ENCODE peak calls at places on chromosomes 3 and 15, in five cellular contexts. L, G, Y, Z and O are unnamed samples.

GRCh38 chr3:55636300-55637195 is 149.4 kb upstream of the WNT5A start:
- DNase-seq in Z (no peak), Y (no peak), L (no peak), G (no peak), O (no peak)

GRCh38 chr3:37492977-37493471 is 318.6 kb upstream of the LRRFIP2 start:
- DNase-seq in G (no peak), Y (no peak), Z (no peak), L (no peak), O (no peak)

GRCh38 chr15:99052205-99052604 is 44.6 kb upstream of the PGPEP1L start:
- DNase-seq in L (no peak), Y (no peak), Z (no peak), G (no peak), O (no peak)

GRCh38 chr3:172003146-172003545 is 36.2 kb upstream of the FNDC3B start:
- DNase-seq in Y (no peak), L (no peak), G (no peak), Z (no peak), O (no peak)

GRCh38 chr15:66700412-66700801 is 1.6 kb upstream of the SMAD6 start:
- DNase-seq in Y (no peak), L (no peak), G (no peak), Z (no peak), O (no peak)

GRCh38 chr3:115148142-115148790 is 1.2 kb upstream of the ZBTB20 start:
- DNase-seq in Y (no peak), L (no peak), Z (no peak), G (no peak), O (no peak)

GRCh38 chr15:83947156-83947555 is 288.4 kb upstream of the GOLGA6L4 start:
- DNase-seq in L (no peak), G (no peak), Y (no peak), Z (no peak), O (no peak)

GRCh38 chr3:52527732-52528595 is 5.7 kb downstream of the NT5DC2 start:
- DNase-seq in Z (peak; percentile 58), G (no peak), Y (no peak), L (no peak), O (no peak)

GRCh38 chr15:31977812-31978662 is 52.3 kb upstream of the CHRNA7 start:
- DNase-seq in Y (peak; percentile 71), L (peak; percentile 32), Z (no peak), G (peak; percentile 45), O (peak; percentile 31)

GRCh38 chr3:67312205-67312604 is 314.1 kb downstream of the KBTBD8 start:
- DNase-seq in L (no peak), Z (no peak), Y (no peak), G (no peak), O (no peak)

GRCh38 chr3:72165337-72165736 is 380.4 kb upstream of the PROK2 start:
- DNase-seq in Y (no peak), L (no peak), G (no peak), Z (no peak), O (no peak)

GRCh38 chr15:100732359-100733055 is 130.1 kb downstream of the ASB7 start:
- DNase-seq in L (no peak), Y (no peak), G (no peak), Z (no peak), O (no peak)

GRCh38 chr3:31980530-31981205 is 394 bp downstream of the OSBPL10 start:
- DNase-seq in L (peak; percentile 53), Z (peak; percentile 69), Y (no peak), G (peak; percentile 30), O (peak; percentile 30)

GRCh38 chr3:143171141-143171651 is 51.6 kb downstream of the CHST2 start:
- DNase-seq in Z (no peak), G (no peak), L (no peak), Y (no peak), O (no peak)

GRCh38 chr3:160448845-160449659 is 534 bp downstream of the TRIM59 start:
- DNase-seq in Y (no peak), L (no peak), G (peak; percentile 44), Z (peak; percentile 68), O (peak; percentile 45)

GRCh38 chr3:156323466-156323865 is 203.1 kb downstream of the KCNAB1 start:
- DNase-seq in Y (no peak), G (no peak), L (no peak), Z (no peak), O (no peak)

GRCh38 chr3:79081285-79081684 is 686.5 kb downstream of the ROBO1 start:
- DNase-seq in G (no peak), Y (no peak), L (no peak), Z (no peak), O (no peak)

GRCh38 chr3:159609620-159610019 is 379.0 kb upstream of the IL12A start:
- DNase-seq in G (no peak), L (no peak), Z (no peak), Y (no peak), O (no peak)

GRCh38 chr3:188067932-188068331 is 86.0 kb upstream of the LPP start:
- DNase-seq in Z (no peak), G (no peak), L (no peak), Y (no peak), O (no peak)

GRCh38 chr3:130711885-130712284 is 34.7 kb downstream of the PIK3R4 start:
- DNase-seq in L (no peak), Z (no peak), G (no peak), Y (no peak), O (no peak)

GRCh38 chr15:44317423-44317822 is 28.9 kb downstream of the GOLM2 start:
- DNase-seq in Y (no peak), G (no peak), L (no peak), Z (no peak), O (no peak)

GRCh38 chr15:41263891-41264351 is 32.9 kb downstream of the CHP1 start:
- DNase-seq in Y (no peak), Z (no peak), G (no peak), L (no peak), O (no peak)

GRCh38 chr15:34436956-34437442 is 609 bp downstream of the GOLGA8A start:
- DNase-seq in Y (peak; percentile 67), G (peak; percentile 52), L (no peak), Z (no peak), O (peak; percentile 23)

GRCh38 chr3:58403513-58404109 is 30.0 kb downstream of the PDHB start:
- DNase-seq in L (no peak), G (no peak), Z (no peak), Y (no peak), O (no peak)

GRCh38 chr3:150544040-150544439 is 2.3 kb downstream of the SERP1 start:
- DNase-seq in L (no peak), Y (no peak), G (no peak), Z (no peak), O (no peak)

GRCh38 chr3:95923496-95924210 is 890.7 kb upstream of the EPHA6 start:
- DNase-seq in Z (no peak), Y (no peak), L (no peak), G (no peak), O (no peak)

GRCh38 chr3:62007036-62007435 is 366.3 kb downstream of the FEZF2 start:
- DNase-seq in Y (no peak), L (no peak), G (no peak), Z (no peak), O (no peak)

GRCh38 chr15:59917504-59918157 is 86.5 kb upstream of the FOXB1 start:
- DNase-seq in L (peak; percentile 22), Z (no peak), Y (peak; percentile 35), G (peak; percentile 26), O (peak; percentile 14)

GRCh38 chr3:124657138-124657537 is 73.1 kb upstream of the UMPS start:
- DNase-seq in L (no peak), Y (no peak), G (no peak), Z (no peak), O (no peak)

DNA sequence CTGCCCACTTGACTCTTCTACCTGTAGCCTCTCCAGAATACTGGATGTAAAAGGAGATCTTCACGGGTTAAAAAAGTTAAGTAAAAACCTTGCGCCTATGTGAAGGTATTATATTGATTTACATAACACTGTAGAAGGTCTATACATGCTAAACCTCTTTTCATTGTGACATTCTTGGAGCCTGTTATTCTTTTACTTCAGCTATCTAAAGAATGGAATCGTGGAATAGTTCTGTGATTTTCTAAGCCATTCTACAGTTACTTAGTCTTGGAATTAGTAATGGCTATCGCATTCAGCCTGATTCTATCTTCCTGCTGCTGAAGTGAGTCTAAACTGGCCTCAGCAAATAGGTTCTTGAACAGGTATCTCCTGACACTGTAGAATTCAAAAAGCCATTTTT is 430.0 kb upstream of the DPH6 start:
- DNase-seq in G (no peak), L (no peak), Z (no peak), Y (no peak), O (no peak)
- TF ChIP-seq POLR2A in G (no peak), L (no peak), Z (no peak), Y (no peak), O (no peak)

GRCh38 chr3:99857278-99857677 is 39.6 kb downstream of the CMSS1 start:
- DNase-seq in L (no peak), Y (no peak), Z (no peak), G (no peak), O (no peak)

GRCh38 chr3:99861216-99861615 is 43.6 kb downstream of the CMSS1 start:
- DNase-seq in L (no peak), Y (no peak), Z (no peak), G (no peak), O (no peak)

GRCh38 chr3:99858461-99858860 is 40.8 kb downstream of the CMSS1 start:
- DNase-seq in L (no peak), G (no peak), Y (no peak), Z (no peak), O (no peak)

GRCh38 chr3:99862208-99862607 is 44.5 kb downstream of the CMSS1 start:
- DNase-seq in L (no peak), Z (no peak), Y (no peak), G (no peak), O (no peak)

DNA sequence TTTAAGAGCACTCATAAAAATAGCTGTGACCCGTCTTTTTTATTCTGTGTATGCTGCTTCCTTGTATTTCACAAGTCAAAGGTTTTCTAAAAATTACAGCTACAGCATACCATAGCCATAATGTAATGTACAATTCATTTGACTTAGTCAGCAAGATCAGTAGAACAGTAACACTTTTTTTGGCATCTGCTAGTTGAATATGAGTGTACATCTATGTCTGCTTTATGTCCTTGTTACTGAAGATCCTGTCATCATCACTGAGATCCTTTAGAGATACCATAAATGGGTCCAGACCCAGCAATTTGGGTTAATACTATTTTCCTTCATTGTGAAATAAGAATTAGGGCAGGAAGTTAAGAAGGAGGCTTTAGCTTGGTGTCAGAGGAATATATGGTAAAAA is 42.2 kb downstream of the CMSS1 start:
- DNase-seq in L (no peak), Z (no peak), G (no peak), Y (no peak), O (no peak)
- TF ChIP-seq POLR2AphosphoS5 in L (no peak), Z (peak; percentile 89), G (no peak), Y (no peak), O (no peak)

GRCh38 chr15:50830477-50831354 is 65.2 kb upstream of the SPPL2A start:
- DNase-seq in L (no peak), Z (no peak), Y (no peak), G (no peak), O (no peak)
- TF ChIP-seq POLR2A in L (no peak), Z (no peak), Y (no peak), G (no peak), O (no peak)

GRCh38 chr15:29600262-29600661 is 222.0 kb downstream of the TJP1 start:
- DNase-seq in L (no peak), G (no peak), Z (no peak), Y (no peak), O (no peak)
- TF ChIP-seq POLR2AphosphoS5 in L (no peak), G (no peak), Z (no peak), Y (no peak), O (no peak)